ENCODE peak calls at places on chromosomes 11 and 22, in four cellular contexts. One of them, this sample, is unnamed.
A peak's percentile ranks its signal among the peaks of the same experiment; 100 is the strongest.

GRCh38 chr22:45460288-45461109 is 42.2 kb upstream of the FBLN1 start:
- DNase-seq in CD8-positive, alpha-beta memory T cell: no peak
- DNase-seq in neural progenitor cell: no peak
- DNase-seq in mammary epithelial cell: no peak
- DNase-seq in this sample: no peak

GRCh38 chr11:134535029-134536025 is 123.3 kb upstream of the B3GAT1 start:
- DNase-seq in CD8-positive, alpha-beta memory T cell: no peak
- DNase-seq in neural progenitor cell: no peak
- DNase-seq in mammary epithelial cell: no peak
- DNase-seq in this sample: no peak

GRCh38 chr11:28833670-28834069 is 725.5 kb downstream of the METTL15 start:
- DNase-seq in CD8-positive, alpha-beta memory T cell: no peak
- DNase-seq in neural progenitor cell: no peak
- DNase-seq in mammary epithelial cell: peak; percentile 82
- DNase-seq in this sample: no peak

GRCh38 chr11:65559535-65559934 is 1.4 kb upstream of the LTBP3 start:
- DNase-seq in CD8-positive, alpha-beta memory T cell: no peak
- DNase-seq in neural progenitor cell: no peak
- DNase-seq in mammary epithelial cell: no peak
- DNase-seq in this sample: no peak

GRCh38 chr11:110366234-110366633 is 63.5 kb upstream of the FDX1 start:
- DNase-seq in CD8-positive, alpha-beta memory T cell: no peak
- DNase-seq in neural progenitor cell: no peak
- DNase-seq in mammary epithelial cell: peak; percentile 35
- DNase-seq in this sample: no peak

GRCh38 chr11:12840871-12841516 is 166.8 kb downstream of the TEAD1 start:
- DNase-seq in CD8-positive, alpha-beta memory T cell: no peak
- DNase-seq in neural progenitor cell: peak; percentile 38
- DNase-seq in mammary epithelial cell: peak; percentile 53
- DNase-seq in this sample: no peak

GRCh38 chr11:29268733-29269132 is 748.1 kb downstream of the KCNA4 start:
- DNase-seq in CD8-positive, alpha-beta memory T cell: no peak
- DNase-seq in neural progenitor cell: no peak
- DNase-seq in mammary epithelial cell: no peak
- DNase-seq in this sample: no peak

GRCh38 chr11:12143461-12144258 is 33.3 kb downstream of the MICAL2 start:
- DNase-seq in CD8-positive, alpha-beta memory T cell: no peak
- DNase-seq in neural progenitor cell: no peak
- DNase-seq in mammary epithelial cell: no peak
- DNase-seq in this sample: no peak

GRCh38 chr11:34052608-34053160 is 1.2 kb downstream of the CAPRIN1 start:
- DNase-seq in CD8-positive, alpha-beta memory T cell: peak; percentile 24
- DNase-seq in neural progenitor cell: peak; percentile 56
- DNase-seq in mammary epithelial cell: peak; percentile 17
- DNase-seq in this sample: peak; percentile 28

DNA sequence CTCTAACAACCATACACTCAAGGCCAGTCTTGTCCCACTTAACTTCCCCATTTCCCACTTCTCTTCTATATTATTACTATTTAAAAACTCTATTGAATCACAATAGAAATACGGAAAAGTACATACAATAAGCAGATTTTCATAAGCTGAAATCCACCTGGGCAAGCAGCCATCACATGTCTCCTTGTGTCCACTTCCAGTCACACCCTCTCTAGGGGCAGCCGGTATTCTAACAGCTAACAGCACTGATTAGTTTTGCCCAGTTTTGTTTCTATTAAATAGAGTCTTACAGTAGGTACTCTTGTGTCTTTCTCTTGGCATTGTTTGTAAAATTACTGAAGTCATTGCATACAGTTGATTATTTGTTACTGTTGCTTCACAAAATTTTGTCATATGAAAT is 37.8 kb downstream of the PPP6R3 start:
- DNase-seq in CD8-positive, alpha-beta memory T cell: no peak
- DNase-seq in neural progenitor cell: no peak
- DNase-seq in mammary epithelial cell: no peak
- DNase-seq in this sample: no peak
- H3K27ac ChIP-seq in CD8-positive, alpha-beta memory T cell: no peak overlapping the region
- H3K27ac ChIP-seq in neural progenitor cell: no peak overlapping the region
- H3K27ac ChIP-seq in mammary epithelial cell: no peak overlapping the region
- H3K27ac ChIP-seq in this sample: no peak overlapping the region

DNA sequence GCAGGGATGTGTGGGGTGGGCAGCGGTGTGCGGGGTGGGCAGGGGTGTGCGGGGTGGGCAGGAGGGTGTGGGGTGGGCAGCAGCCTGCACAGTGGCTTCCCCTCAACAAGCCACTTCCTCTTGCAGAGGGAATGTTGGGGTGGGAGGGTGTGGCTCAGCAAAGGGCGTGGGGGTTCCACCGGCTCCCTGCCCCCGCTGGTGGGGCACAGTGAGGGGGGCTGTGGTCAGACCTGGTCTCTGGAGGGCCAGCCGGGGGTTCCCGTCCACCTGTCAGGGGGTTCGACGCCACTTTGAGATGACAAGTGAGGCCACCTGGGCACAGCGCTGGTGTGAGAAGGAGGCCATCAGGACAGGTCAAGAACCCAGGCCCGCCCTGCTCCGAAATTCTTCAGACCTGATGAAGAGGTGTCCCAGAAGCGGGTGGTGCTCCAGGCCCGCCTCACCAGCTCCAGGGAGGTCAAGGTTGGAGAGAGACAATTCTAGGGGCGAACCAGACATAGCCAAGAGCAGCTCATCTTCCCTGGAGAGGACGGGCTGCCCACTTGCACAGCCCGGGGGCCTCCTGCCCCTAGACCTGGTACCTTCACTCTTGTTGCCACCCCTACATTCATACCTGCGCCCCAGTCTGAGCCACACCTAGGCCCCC is 1.3 kb downstream of the C11orf21 start:
- DNase-seq in CD8-positive, alpha-beta memory T cell: peak; percentile 46
- DNase-seq in neural progenitor cell: no peak
- DNase-seq in mammary epithelial cell: no peak
- DNase-seq in this sample: no peak
- H3K4me3 ChIP-seq in CD8-positive, alpha-beta memory T cell: peak overlapping the region; percentile 88
- H3K4me3 ChIP-seq in neural progenitor cell: no peak overlapping the region
- H3K4me3 ChIP-seq in mammary epithelial cell: no peak overlapping the region
- H3K4me3 ChIP-seq in this sample: peak overlapping the region; percentile 31

GRCh38 chr22:46466255-46466676 is 71.2 kb downstream of the CELSR1 start:
- DNase-seq in CD8-positive, alpha-beta memory T cell: no peak
- DNase-seq in neural progenitor cell: no peak
- DNase-seq in mammary epithelial cell: no peak
- DNase-seq in this sample: no peak

GRCh38 chr22:46465348-46465725 is 72.1 kb downstream of the CELSR1 start:
- DNase-seq in CD8-positive, alpha-beta memory T cell: no peak
- DNase-seq in neural progenitor cell: no peak
- DNase-seq in mammary epithelial cell: no peak
- DNase-seq in this sample: no peak

GRCh38 chr22:46465793-46466192 is 71.6 kb downstream of the CELSR1 start:
- DNase-seq in CD8-positive, alpha-beta memory T cell: no peak
- DNase-seq in neural progenitor cell: no peak
- DNase-seq in mammary epithelial cell: no peak
- DNase-seq in this sample: no peak

GRCh38 chr22:46464701-46465347 is 72.6 kb downstream of the CELSR1 start:
- DNase-seq in CD8-positive, alpha-beta memory T cell: no peak
- DNase-seq in neural progenitor cell: no peak
- DNase-seq in mammary epithelial cell: no peak
- DNase-seq in this sample: no peak

DNA sequence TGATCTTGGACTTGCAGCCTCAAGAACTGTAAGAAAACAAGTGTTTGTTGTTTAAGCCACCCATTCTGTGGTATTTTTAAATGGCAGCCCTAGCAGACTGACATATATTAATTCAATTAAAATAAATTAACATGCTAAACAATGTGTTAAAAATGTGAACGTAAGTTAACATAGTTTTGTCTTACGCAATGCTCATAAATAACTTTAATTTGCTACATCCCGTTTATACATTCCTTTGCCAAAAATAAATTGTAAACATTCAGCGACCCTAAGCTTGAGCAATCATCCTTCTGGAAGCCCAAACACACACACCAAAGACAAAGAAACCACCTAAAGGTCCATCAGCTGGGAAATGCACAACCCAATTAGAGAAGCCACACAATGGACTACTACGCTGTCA is 70.4 kb downstream of the CELSR1 start:
- DNase-seq in CD8-positive, alpha-beta memory T cell: no peak
- DNase-seq in neural progenitor cell: no peak
- DNase-seq in mammary epithelial cell: no peak
- DNase-seq in this sample: no peak
- H3K27ac ChIP-seq in CD8-positive, alpha-beta memory T cell: no peak overlapping the region
- H3K27ac ChIP-seq in neural progenitor cell: no peak overlapping the region
- H3K27ac ChIP-seq in mammary epithelial cell: no peak overlapping the region
- H3K27ac ChIP-seq in this sample: no peak overlapping the region

DNA sequence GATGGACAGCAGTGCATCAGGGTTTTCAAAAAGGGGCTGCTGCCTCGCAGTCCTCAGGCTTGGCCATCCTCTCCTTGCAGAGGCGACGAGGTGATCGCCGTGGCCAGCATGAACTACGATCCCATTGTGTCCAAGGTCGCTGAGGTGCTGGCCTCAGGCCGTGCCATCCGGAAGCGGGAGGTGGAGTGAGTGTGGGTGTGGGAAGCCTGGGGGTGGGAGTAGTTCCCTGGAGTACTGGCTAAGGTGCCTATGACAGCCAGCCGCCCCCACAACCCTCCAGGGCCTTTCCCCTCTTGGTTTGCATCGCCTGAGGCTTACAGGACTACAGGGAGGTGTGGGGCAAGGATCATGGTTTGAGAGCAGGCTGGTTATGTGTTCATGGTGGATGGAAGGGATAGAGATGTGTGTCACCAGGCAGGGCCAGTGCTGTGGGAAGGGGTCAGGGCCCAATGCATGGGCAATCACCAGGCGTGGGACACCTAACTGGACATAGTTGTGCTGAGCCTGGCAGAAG is 2.1 kb upstream of the LZTR1 start:
- DNase-seq in CD8-positive, alpha-beta memory T cell: no peak
- DNase-seq in neural progenitor cell: peak; percentile 15
- DNase-seq in mammary epithelial cell: no peak
- DNase-seq in this sample: no peak
- H3K4me3 ChIP-seq in CD8-positive, alpha-beta memory T cell: no peak overlapping the region
- H3K4me3 ChIP-seq in neural progenitor cell: peak overlapping the region; percentile 27
- H3K4me3 ChIP-seq in mammary epithelial cell: peak overlapping the region; percentile 34
- H3K4me3 ChIP-seq in this sample: no peak overlapping the region

GRCh38 chr11:86058360-86058759 is 10.5 kb downstream of the PICALM start:
- DNase-seq in CD8-positive, alpha-beta memory T cell: no peak
- DNase-seq in neural progenitor cell: no peak
- DNase-seq in mammary epithelial cell: no peak
- DNase-seq in this sample: no peak

GRCh38 chr11:86052697-86053641 is 15.9 kb downstream of the PICALM start:
- DNase-seq in CD8-positive, alpha-beta memory T cell: no peak
- DNase-seq in neural progenitor cell: no peak
- DNase-seq in mammary epithelial cell: no peak
- DNase-seq in this sample: no peak

GRCh38 chr11:86060544-86060943 is 8.3 kb downstream of the PICALM start:
- DNase-seq in CD8-positive, alpha-beta memory T cell: no peak
- DNase-seq in neural progenitor cell: no peak
- DNase-seq in mammary epithelial cell: no peak
- DNase-seq in this sample: no peak

GRCh38 chr11:86061483-86061882 is 7.4 kb downstream of the PICALM start:
- DNase-seq in CD8-positive, alpha-beta memory T cell: no peak
- DNase-seq in neural progenitor cell: no peak
- DNase-seq in mammary epithelial cell: no peak
- DNase-seq in this sample: no peak

GRCh38 chr11:86056262-86056911 is 12.5 kb downstream of the PICALM start:
- DNase-seq in CD8-positive, alpha-beta memory T cell: no peak
- DNase-seq in neural progenitor cell: no peak
- DNase-seq in mammary epithelial cell: no peak
- DNase-seq in this sample: no peak
- H3K27ac ChIP-seq in CD8-positive, alpha-beta memory T cell: no peak overlapping the region
- H3K27ac ChIP-seq in neural progenitor cell: no peak overlapping the region
- H3K27ac ChIP-seq in mammary epithelial cell: no peak overlapping the region
- H3K27ac ChIP-seq in this sample: peak overlapping the region; percentile 6

DNA sequence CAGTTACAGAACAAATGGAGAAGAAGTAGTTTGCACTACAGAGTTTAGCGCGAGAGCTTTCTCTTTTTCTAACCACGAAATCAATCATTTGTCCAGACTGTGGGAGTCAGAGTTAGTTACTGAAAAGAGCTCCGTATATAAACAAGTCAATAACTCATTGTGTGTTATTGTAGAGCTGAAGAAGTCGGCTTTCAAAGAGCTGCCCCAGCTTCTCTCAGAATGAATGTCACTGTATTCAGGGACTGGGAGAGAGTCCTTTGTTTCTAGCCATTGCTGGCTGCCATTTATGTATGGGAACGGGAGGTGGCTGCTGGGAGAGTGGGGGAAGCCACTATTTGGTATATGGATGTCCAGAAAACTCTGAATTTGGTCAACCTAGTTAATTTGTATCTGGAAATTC is 227.7 kb downstream of the DCDC1 start:
- DNase-seq in CD8-positive, alpha-beta memory T cell: no peak
- DNase-seq in neural progenitor cell: peak; percentile 44
- DNase-seq in mammary epithelial cell: no peak
- DNase-seq in this sample: no peak
- H3K4me3 ChIP-seq in CD8-positive, alpha-beta memory T cell: no peak overlapping the region
- H3K4me3 ChIP-seq in neural progenitor cell: peak overlapping the region; percentile 14
- H3K4me3 ChIP-seq in mammary epithelial cell: no peak overlapping the region
- H3K4me3 ChIP-seq in this sample: no peak overlapping the region

GRCh38 chr11:74683941-74684481 is 47.2 kb downstream of the CHRDL2 start:
- DNase-seq in CD8-positive, alpha-beta memory T cell: no peak
- DNase-seq in neural progenitor cell: no peak
- DNase-seq in mammary epithelial cell: no peak
- DNase-seq in this sample: no peak
- H3K27ac ChIP-seq in CD8-positive, alpha-beta memory T cell: no peak overlapping the region
- H3K27ac ChIP-seq in neural progenitor cell: no peak overlapping the region
- H3K27ac ChIP-seq in mammary epithelial cell: no peak overlapping the region
- H3K27ac ChIP-seq in this sample: no peak overlapping the region

GRCh38 chr11:132590986-132591385 is 941.3 kb downstream of the OPCML start:
- DNase-seq in CD8-positive, alpha-beta memory T cell: no peak
- DNase-seq in neural progenitor cell: no peak
- DNase-seq in mammary epithelial cell: no peak
- DNase-seq in this sample: no peak
- H3K4me3 ChIP-seq in CD8-positive, alpha-beta memory T cell: no peak overlapping the region
- H3K4me3 ChIP-seq in neural progenitor cell: no peak overlapping the region
- H3K4me3 ChIP-seq in mammary epithelial cell: no peak overlapping the region
- H3K4me3 ChIP-seq in this sample: no peak overlapping the region